ENCODE peak calls at places on chromosomes 5 and 9, in nine cellular contexts. G is tibial artery, U is A673, E is NCI-H226, W is WTC11, J is posterior vena cava, C is germinal center, R is tibial nerve, Q is psoas muscle. Z is an unnamed sample.
A peak's percentile ranks its signal among the peaks of the same experiment; 100 is the strongest.

GRCh38 chr5:92836861-92837755 is 743.9 kb downstream of the NR2F1-AS1 start:
- DNase-seq in R (no peak), W (no peak), E (peak; percentile 73), Q (no peak), U (no peak), J (no peak), C (no peak), G (no peak), Z (no peak)

GRCh38 chr9:108867829-108868228 is 5.8 kb downstream of the ACTL7A start:
- DNase-seq in W (no peak), Q (no peak), R (no peak), G (no peak), J (no peak), E (no peak), C (no peak), U (no peak), Z (no peak)

GRCh38 chr9:22158983-22159382 is 149.9 kb upstream of the CDKN2B start:
- DNase-seq in G (peak; percentile 69), C (no peak), W (no peak), R (peak; percentile 25), U (no peak), Q (peak; percentile 23), J (no peak), E (peak; percentile 78), Z (no peak)

GRCh38 chr5:122726990-122727616 is 47.8 kb upstream of the SNX2 start:
- DNase-seq in C (no peak), E (peak; percentile 81), R (no peak), J (no peak), W (no peak), Q (no peak), U (no peak), G (no peak), Z (no peak)

GRCh38 chr5:2075365-2075764 is 192.6 kb upstream of the IRX4 start:
- DNase-seq in R (no peak), W (no peak), Q (no peak), C (no peak), U (no peak), E (no peak), G (no peak), J (no peak), Z (no peak)

GRCh38 chr9:69319324-69320040 is 5.5 kb upstream of the ENTREP1 start:
- DNase-seq in W (no peak), U (no peak), G (no peak), R (no peak), Q (no peak), J (no peak), E (no peak), C (no peak), Z (no peak)

GRCh38 chr5:150144211-150144801 is 11.3 kb downstream of the PDGFRB start:
- DNase-seq in G (peak; percentile 92), J (no peak), E (no peak), U (peak; percentile 72), Q (peak; percentile 57), C (no peak), W (no peak), R (no peak), Z (no peak)

GRCh38 chr9:121876212-121876611 is 216.9 kb downstream of the TTLL11 start:
- DNase-seq in R (no peak), U (no peak), W (no peak), E (no peak), Q (no peak), C (no peak), J (no peak), G (no peak), Z (no peak)

GRCh38 chr9:105711867-105712266 is 17.5 kb downstream of the TMEM38B start:
- DNase-seq in Q (no peak), R (no peak), J (no peak), E (no peak), W (no peak), G (no peak), U (no peak), C (no peak), Z (no peak)

GRCh38 chr5:83815661-83816060 is 95.0 kb upstream of the HAPLN1 start:
- DNase-seq in W (no peak), Q (no peak), R (no peak), C (no peak), U (no peak), G (no peak), E (no peak), J (no peak), Z (no peak)

GRCh38 chr9:4489919-4490704 is at the start of gene SLC1A1:
- DNase-seq in R (peak; percentile 53), C (peak; percentile 78), U (peak; percentile 82), J (peak; percentile 85), Q (peak; percentile 58), W (peak; percentile 69), E (peak; percentile 35), G (peak; percentile 93), Z (peak; percentile 85)

GRCh38 chr9:136775191-136775590 is 10.9 kb upstream of the LCN15 start:
- DNase-seq in W (no peak), R (no peak), C (no peak), U (no peak), G (no peak), J (peak; percentile 69), Q (no peak), E (no peak), Z (no peak)

GRCh38 chr5:177271113-177271512 is 32.4 kb downstream of the RAB24 start:
- DNase-seq in U (no peak), G (no peak), C (no peak), R (no peak), Q (no peak), W (no peak), E (no peak), J (no peak), Z (no peak)

GRCh38 chr9:135144581-135145108 is 57.2 kb downstream of the OLFM1 start:
- DNase-seq in C (no peak), J (no peak), G (no peak), R (no peak), W (no peak), Q (no peak), U (peak; percentile 57), E (no peak), Z (no peak)

GRCh38 chr5:67045816-67046740 is 150.5 kb downstream of the CD180 start:
- DNase-seq in G (no peak), R (no peak), Q (no peak), C (no peak), E (peak; percentile 65), J (no peak), U (no peak), W (no peak), Z (no peak)

GRCh38 chr5:16937023-16937379 is 913 bp upstream of the MYO10 start:
- DNase-seq in W (no peak), C (no peak), J (no peak), U (no peak), Q (no peak), E (no peak), G (no peak), R (no peak), Z (no peak)

GRCh38 chr5:10701567-10702039 is 59.4 kb downstream of the DAP start:
- DNase-seq in U (peak; percentile 55), W (peak; percentile 45), J (no peak), C (peak; percentile 61), R (no peak), Q (no peak), G (no peak), E (peak; percentile 21), Z (no peak)

GRCh38 chr9:136848393-136849037 is 694 bp upstream of the PHPT1 start:
- DNase-seq in E (peak; percentile 15), R (no peak), W (peak; percentile 60), J (no peak), U (peak; percentile 73), G (peak; percentile 83), Q (no peak), C (peak; percentile 56), Z (no peak)

GRCh38 chr9:103714992-103715391 is 379.1 kb upstream of the SMC2 start:
- DNase-seq in U (no peak), C (no peak), J (no peak), Q (no peak), R (no peak), G (no peak), E (peak; percentile 20), W (peak; percentile 59), Z (no peak)

GRCh38 chr5:56155992-56156584 is 77.0 kb downstream of the ANKRD55 start:
- DNase-seq in Q (peak; percentile 25), C (no peak), E (no peak), W (no peak), U (no peak), J (peak; percentile 81), R (no peak), G (peak; percentile 72), Z (no peak)

GRCh38 chr5:109656829-109657228 is 32.9 kb upstream of the MAN2A1 start:
- DNase-seq in W (no peak), C (no peak), E (peak; percentile 73), R (peak; percentile 30), J (peak; percentile 89), G (peak; percentile 85), Q (peak; percentile 35), U (peak; percentile 34), Z (peak; percentile 28)

GRCh38 chr9:83355024-83355444 is 183.2 kb downstream of the FRMD3 start:
- DNase-seq in W (no peak), G (no peak), U (no peak), J (no peak), C (no peak), E (peak; percentile 10), Q (no peak), R (no peak), Z (no peak)

GRCh38 chr5:16492398-16493175 is 27.0 kb upstream of the ZNF622 start:
- DNase-seq in C (no peak), R (no peak), J (no peak), W (no peak), E (peak; percentile 22), G (no peak), Q (peak; percentile 51), U (peak; percentile 9), Z (no peak)

GRCh38 chr5:140355551-140355950 is 4.4 kb upstream of the SLC4A9 start:
- DNase-seq in Q (no peak), E (no peak), W (no peak), C (no peak), J (no peak), U (no peak), R (no peak), G (no peak), Z (no peak)

GRCh38 chr5:126947146-126948010 is 83.0 kb downstream of the MARCHF3 start:
- DNase-seq in J (no peak), C (no peak), R (no peak), U (no peak), W (no peak), G (no peak), E (no peak), Q (no peak), Z (no peak)

GRCh38 chr5:66863343-66864170 is 267.4 kb downstream of the MAST4 start:
- DNase-seq in Q (no peak), W (peak; percentile 14), U (no peak), C (no peak), G (no peak), R (no peak), E (peak; percentile 20), J (no peak), Z (no peak)